ENCODE peak calls at places on chromosome 15, in eight cellular contexts. G, N, S, Y, U, J, X and F are unnamed samples.
A peak's percentile ranks its signal among the peaks of the same experiment; 100 is the strongest.

GRCh38 chr15:51492528-51492927 is 130.0 kb downstream of the DMXL2 start:
- DNase-seq in G (no peak), Y (no peak), S (no peak), U (no peak), J (no peak), X (no peak), N (no peak), F (no peak)

GRCh38 chr15:85754993-85755392 is 39.7 kb downstream of the KLHL25 start:
- DNase-seq in G (no peak), X (no peak), Y (no peak), J (no peak), N (no peak), S (peak; percentile 73), U (peak; percentile 22), F (peak; percentile 29)

GRCh38 chr15:84400017-84400740 is 164.6 kb downstream of the GOLGA6L4 start:
- DNase-seq in U (peak; percentile 14), Y (no peak), N (no peak), J (peak; percentile 10), G (no peak), X (no peak), S (peak; percentile 46), F (no peak)

GRCh38 chr15:98809273-98809672 is 160.9 kb downstream of the IGF1R start:
- DNase-seq in X (no peak), S (no peak), G (no peak), U (no peak), N (no peak), J (no peak), Y (no peak), F (peak; percentile 68)

GRCh38 chr15:64092075-64092820 is 1.4 kb downstream of the CIAO2A start:
- DNase-seq in N (peak; percentile 3), S (no peak), J (no peak), U (no peak), Y (no peak), G (no peak), X (no peak), F (no peak)

GRCh38 chr15:79965836-79966630 is 5.0 kb downstream of the BCL2A1 start:
- DNase-seq in X (no peak), N (no peak), Y (peak; percentile 53), G (no peak), U (no peak), S (no peak), J (no peak), F (no peak)

GRCh38 chr15:72967836-72968530 is 84.3 kb upstream of the NEO1 start:
- DNase-seq in J (peak; percentile 75), X (no peak), G (no peak), Y (no peak), N (no peak), S (no peak), U (no peak), F (no peak)

GRCh38 chr15:78360958-78361714 is 21.0 kb downstream of the CRABP1 start:
- DNase-seq in Y (no peak), N (no peak), U (no peak), S (no peak), G (no peak), J (no peak), X (no peak), F (no peak)